ENCODE peak calls at places on chromosomes 16 and 17, in ten cellular contexts. One of them, this sample, is unnamed.

GRCh38 chr17:17186051-17186450 is 20.1 kb downstream of the PLD6 start:
- DNase-seq in tibial artery: no peak
- DNase-seq in breast epithelium: peak
- DNase-seq in dorsolateral prefrontal cortex: no peak
- DNase-seq in MM.1S: no peak
- DNase-seq in A549: no peak
- DNase-seq in Panc1: no peak
- DNase-seq in RWPE1: peak
- DNase-seq in thyroid gland: peak
- DNase-seq in cardiac muscle cell: no peak
- DNase-seq in this sample: no peak

GRCh38 chr17:66661857-66662256 is 173.1 kb upstream of the CACNG5 start:
- DNase-seq in Panc1: no peak
- DNase-seq in MM.1S: no peak
- DNase-seq in RWPE1: no peak
- DNase-seq in dorsolateral prefrontal cortex: no peak
- DNase-seq in thyroid gland: no peak
- DNase-seq in breast epithelium: peak
- DNase-seq in A549: no peak
- DNase-seq in tibial artery: no peak
- DNase-seq in cardiac muscle cell: no peak
- DNase-seq in this sample: no peak

GRCh38 chr16:86508947-86509758 is 1.2 kb upstream of the FOXF1 start:
- DNase-seq in A549: peak
- DNase-seq in RWPE1: peak
- DNase-seq in breast epithelium: no peak
- DNase-seq in Panc1: no peak
- DNase-seq in dorsolateral prefrontal cortex: no peak
- DNase-seq in tibial artery: no peak
- DNase-seq in cardiac muscle cell: peak
- DNase-seq in thyroid gland: peak
- DNase-seq in MM.1S: no peak
- DNase-seq in this sample: no peak

GRCh38 chr17:75352079-75352569 is 53.4 kb downstream of the GRB2 start:
- DNase-seq in thyroid gland: peak
- DNase-seq in MM.1S: no peak
- DNase-seq in RWPE1: peak
- DNase-seq in dorsolateral prefrontal cortex: no peak
- DNase-seq in cardiac muscle cell: no peak
- DNase-seq in A549: peak
- DNase-seq in breast epithelium: no peak
- DNase-seq in tibial artery: no peak
- DNase-seq in Panc1: no peak
- DNase-seq in this sample: no peak

GRCh38 chr16:3661922-3662321 is 7.4 kb downstream of the DNASE1 start:
- DNase-seq in tibial artery: no peak
- DNase-seq in dorsolateral prefrontal cortex: no peak
- DNase-seq in breast epithelium: no peak
- DNase-seq in RWPE1: no peak
- DNase-seq in cardiac muscle cell: no peak
- DNase-seq in A549: no peak
- DNase-seq in MM.1S: no peak
- DNase-seq in Panc1: no peak
- DNase-seq in thyroid gland: no peak
- DNase-seq in this sample: no peak

GRCh38 chr16:79554912-79555311 is 45.6 kb downstream of the MAF start:
- DNase-seq in Panc1: no peak
- DNase-seq in A549: no peak
- DNase-seq in breast epithelium: no peak
- DNase-seq in MM.1S: no peak
- DNase-seq in cardiac muscle cell: no peak
- DNase-seq in thyroid gland: no peak
- DNase-seq in dorsolateral prefrontal cortex: no peak
- DNase-seq in tibial artery: no peak
- DNase-seq in RWPE1: no peak
- DNase-seq in this sample: no peak

GRCh38 chr16:18003033-18003432 is 333.5 kb downstream of the NPIPA8 start:
- DNase-seq in thyroid gland: no peak
- DNase-seq in cardiac muscle cell: no peak
- DNase-seq in MM.1S: no peak
- DNase-seq in Panc1: no peak
- DNase-seq in breast epithelium: no peak
- DNase-seq in tibial artery: no peak
- DNase-seq in dorsolateral prefrontal cortex: no peak
- DNase-seq in RWPE1: no peak
- DNase-seq in A549: no peak
- DNase-seq in this sample: no peak

GRCh38 chr17:2111691-2112090 is 56.8 kb downstream of the HIC1 start:
- DNase-seq in A549: no peak
- DNase-seq in cardiac muscle cell: peak
- DNase-seq in tibial artery: no peak
- DNase-seq in MM.1S: no peak
- DNase-seq in RWPE1: no peak
- DNase-seq in Panc1: no peak
- DNase-seq in thyroid gland: peak
- DNase-seq in dorsolateral prefrontal cortex: no peak
- DNase-seq in breast epithelium: peak
- DNase-seq in this sample: no peak

GRCh38 chr16:11374255-11374654 is 29.0 kb downstream of the RMI2 start:
- DNase-seq in A549: no peak
- DNase-seq in MM.1S: no peak
- DNase-seq in thyroid gland: no peak
- DNase-seq in Panc1: no peak
- DNase-seq in RWPE1: no peak
- DNase-seq in tibial artery: no peak
- DNase-seq in breast epithelium: no peak
- DNase-seq in dorsolateral prefrontal cortex: no peak
- DNase-seq in cardiac muscle cell: no peak
- DNase-seq in this sample: no peak

GRCh38 chr17:12571606-12572005 is 94.1 kb upstream of the MYOCD start:
- DNase-seq in A549: no peak
- DNase-seq in breast epithelium: no peak
- DNase-seq in MM.1S: no peak
- DNase-seq in Panc1: no peak
- DNase-seq in thyroid gland: no peak
- DNase-seq in dorsolateral prefrontal cortex: no peak
- DNase-seq in tibial artery: no peak
- DNase-seq in cardiac muscle cell: no peak
- DNase-seq in RWPE1: no peak
- DNase-seq in this sample: no peak

GRCh38 chr16:76768316-76768715 is 422.7 kb upstream of the MON1B start:
- DNase-seq in Panc1: no peak
- DNase-seq in MM.1S: no peak
- DNase-seq in A549: no peak
- DNase-seq in cardiac muscle cell: no peak
- DNase-seq in dorsolateral prefrontal cortex: no peak
- DNase-seq in thyroid gland: no peak
- DNase-seq in breast epithelium: no peak
- DNase-seq in tibial artery: no peak
- DNase-seq in RWPE1: no peak
- DNase-seq in this sample: no peak

GRCh38 chr17:83173180-83173996 is 94.0 kb downstream of the METRNL start:
- DNase-seq in cardiac muscle cell: no peak
- DNase-seq in A549: no peak
- DNase-seq in tibial artery: no peak
- DNase-seq in MM.1S: no peak
- DNase-seq in thyroid gland: no peak
- DNase-seq in dorsolateral prefrontal cortex: peak
- DNase-seq in Panc1: no peak
- DNase-seq in breast epithelium: peak
- DNase-seq in RWPE1: no peak
- DNase-seq in this sample: no peak

GRCh38 chr17:65515512-65515911 is 45.9 kb downstream of the AXIN2 start:
- DNase-seq in dorsolateral prefrontal cortex: no peak
- DNase-seq in breast epithelium: no peak
- DNase-seq in MM.1S: no peak
- DNase-seq in Panc1: no peak
- DNase-seq in RWPE1: no peak
- DNase-seq in tibial artery: no peak
- DNase-seq in thyroid gland: no peak
- DNase-seq in cardiac muscle cell: no peak
- DNase-seq in A549: no peak
- DNase-seq in this sample: no peak

GRCh38 chr17:65518256-65518655 is 43.2 kb downstream of the AXIN2 start:
- DNase-seq in breast epithelium: no peak
- DNase-seq in thyroid gland: no peak
- DNase-seq in MM.1S: no peak
- DNase-seq in tibial artery: no peak
- DNase-seq in RWPE1: no peak
- DNase-seq in dorsolateral prefrontal cortex: no peak
- DNase-seq in A549: no peak
- DNase-seq in cardiac muscle cell: peak
- DNase-seq in Panc1: no peak
- DNase-seq in this sample: no peak

GRCh38 chr17:65515959-65516948 is 45.2 kb downstream of the AXIN2 start:
- DNase-seq in tibial artery: no peak
- DNase-seq in MM.1S: no peak
- DNase-seq in thyroid gland: peak
- DNase-seq in Panc1: no peak
- DNase-seq in dorsolateral prefrontal cortex: no peak
- DNase-seq in RWPE1: no peak
- DNase-seq in cardiac muscle cell: peak
- DNase-seq in breast epithelium: peak
- DNase-seq in A549: no peak
- DNase-seq in this sample: no peak

GRCh38 chr17:65514082-65514481 is 47.4 kb downstream of the AXIN2 start:
- DNase-seq in tibial artery: no peak
- DNase-seq in MM.1S: no peak
- DNase-seq in breast epithelium: peak
- DNase-seq in cardiac muscle cell: peak
- DNase-seq in RWPE1: peak
- DNase-seq in Panc1: no peak
- DNase-seq in A549: no peak
- DNase-seq in thyroid gland: no peak
- DNase-seq in dorsolateral prefrontal cortex: no peak
- DNase-seq in this sample: no peak

DNA sequence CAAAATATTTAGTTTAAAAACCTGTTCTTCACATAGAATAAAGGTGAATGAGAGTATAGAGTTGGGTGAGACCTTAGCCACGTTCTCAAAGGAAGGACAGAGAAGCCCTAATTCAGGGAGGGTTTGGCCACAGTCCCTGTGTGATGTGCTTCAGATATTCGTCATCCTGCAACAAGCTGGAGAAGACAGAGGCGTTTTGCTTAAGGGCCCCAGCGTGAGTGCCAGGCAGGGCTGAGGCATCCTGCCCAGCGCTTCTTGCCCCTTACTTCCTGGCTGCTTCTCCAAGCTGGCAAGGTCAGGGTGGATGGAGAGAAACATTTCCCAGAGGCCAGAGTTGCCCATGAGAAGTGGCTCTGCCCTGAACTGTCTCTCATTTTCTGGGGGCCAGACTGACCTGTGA is 46.9 kb downstream of the AXIN2 start:
- DNase-seq in RWPE1: no peak
- DNase-seq in dorsolateral prefrontal cortex: no peak
- DNase-seq in tibial artery: no peak
- DNase-seq in cardiac muscle cell: peak
- DNase-seq in thyroid gland: no peak
- DNase-seq in breast epithelium: peak
- DNase-seq in MM.1S: no peak
- DNase-seq in A549: no peak
- DNase-seq in Panc1: no peak
- DNase-seq in this sample: no peak
- H3K27ac ChIP-seq in RWPE1: no peak
- H3K27ac ChIP-seq in dorsolateral prefrontal cortex: peak
- H3K27ac ChIP-seq in tibial artery: no peak
- H3K27ac ChIP-seq in cardiac muscle cell: no peak
- H3K27ac ChIP-seq in thyroid gland: no peak
- H3K27ac ChIP-seq in breast epithelium: peak
- H3K27ac ChIP-seq in MM.1S: no peak
- H3K27ac ChIP-seq in A549: no peak
- H3K27ac ChIP-seq in Panc1: no peak
- H3K27ac ChIP-seq in this sample: no peak

GRCh38 chr16:27927266-27927901 is 136.1 kb downstream of the GSG1L start:
- DNase-seq in tibial artery: no peak
- DNase-seq in cardiac muscle cell: no peak
- DNase-seq in breast epithelium: no peak
- DNase-seq in MM.1S: no peak
- DNase-seq in thyroid gland: no peak
- DNase-seq in A549: no peak
- DNase-seq in dorsolateral prefrontal cortex: no peak
- DNase-seq in RWPE1: no peak
- DNase-seq in Panc1: no peak
- DNase-seq in this sample: no peak
- TF ChIP-seq CTCF in tibial artery: no peak
- TF ChIP-seq CTCF in cardiac muscle cell: no peak
- TF ChIP-seq CTCF in breast epithelium: no peak
- TF ChIP-seq CTCF in MM.1S: no peak
- TF ChIP-seq CTCF in thyroid gland: no peak
- TF ChIP-seq CTCF in A549: no peak
- TF ChIP-seq CTCF in dorsolateral prefrontal cortex: no peak
- TF ChIP-seq CTCF in RWPE1: no peak
- TF ChIP-seq CTCF in Panc1: no peak
- TF ChIP-seq CTCF in this sample: no peak

GRCh38 chr17:830950-831349 is 48.8 kb downstream of the MRM3 start:
- DNase-seq in dorsolateral prefrontal cortex: no peak
- DNase-seq in A549: no peak
- DNase-seq in MM.1S: no peak
- DNase-seq in Panc1: no peak
- DNase-seq in tibial artery: no peak
- DNase-seq in breast epithelium: no peak
- DNase-seq in cardiac muscle cell: no peak
- DNase-seq in RWPE1: no peak
- DNase-seq in thyroid gland: no peak
- DNase-seq in this sample: no peak
- H3K27ac ChIP-seq in dorsolateral prefrontal cortex: no peak
- H3K27ac ChIP-seq in A549: no peak
- H3K27ac ChIP-seq in MM.1S: no peak
- H3K27ac ChIP-seq in Panc1: no peak
- H3K27ac ChIP-seq in tibial artery: no peak
- H3K27ac ChIP-seq in breast epithelium: no peak
- H3K27ac ChIP-seq in cardiac muscle cell: no peak
- H3K27ac ChIP-seq in RWPE1: no peak
- H3K27ac ChIP-seq in thyroid gland: no peak
- H3K27ac ChIP-seq in this sample: no peak

GRCh38 chr17:78133971-78134898 is 3.7 kb downstream of the TMC8 start:
- DNase-seq in MM.1S: peak
- DNase-seq in tibial artery: no peak
- DNase-seq in dorsolateral prefrontal cortex: peak
- DNase-seq in Panc1: no peak
- DNase-seq in RWPE1: no peak
- DNase-seq in cardiac muscle cell: peak
- DNase-seq in A549: peak
- DNase-seq in breast epithelium: no peak
- DNase-seq in thyroid gland: peak
- DNase-seq in this sample: peak
- TF ChIP-seq CTCF in MM.1S: peak
- TF ChIP-seq CTCF in tibial artery: no peak
- TF ChIP-seq CTCF in dorsolateral prefrontal cortex: peak
- TF ChIP-seq CTCF in Panc1: peak
- TF ChIP-seq CTCF in RWPE1: peak
- TF ChIP-seq CTCF in cardiac muscle cell: peak
- TF ChIP-seq CTCF in A549: peak
- TF ChIP-seq CTCF in breast epithelium: no peak
- TF ChIP-seq CTCF in thyroid gland: peak
- TF ChIP-seq CTCF in this sample: peak

GRCh38 chr16:84979516-84979915 is 31.8 kb downstream of the ZDHHC7 start:
- DNase-seq in breast epithelium: no peak
- DNase-seq in cardiac muscle cell: no peak
- DNase-seq in A549: no peak
- DNase-seq in tibial artery: no peak
- DNase-seq in dorsolateral prefrontal cortex: no peak
- DNase-seq in thyroid gland: no peak
- DNase-seq in Panc1: no peak
- DNase-seq in RWPE1: peak
- DNase-seq in MM.1S: no peak
- DNase-seq in this sample: no peak
- H3K27ac ChIP-seq in breast epithelium: no peak
- H3K27ac ChIP-seq in cardiac muscle cell: no peak
- H3K27ac ChIP-seq in A549: no peak
- H3K27ac ChIP-seq in tibial artery: no peak
- H3K27ac ChIP-seq in dorsolateral prefrontal cortex: no peak
- H3K27ac ChIP-seq in thyroid gland: no peak
- H3K27ac ChIP-seq in Panc1: no peak
- H3K27ac ChIP-seq in RWPE1: peak
- H3K27ac ChIP-seq in MM.1S: no peak
- H3K27ac ChIP-seq in this sample: no peak

This sample was measured in CD8-positive, alpha-beta T cell.